ENCODE peak calls at places on chromosome 16, in four cellular contexts. V, M, P and J are unnamed samples. For H3K9me1, the result is how much of the 10 kb centered on the place peaks cover.

GRCh38 chr16:54106078-54106477 is 180.5 kb downstream of the IRX3 start:
- DNase-seq in M (no peak), P (peak), V (no peak), J (no peak)

GRCh38 chr16:23917621-23918020 is 81.8 kb downstream of the PRKCB start:
- DNase-seq in V (no peak), P (no peak), M (no peak), J (no peak)

GRCh38 chr16:15950167-15950854 is 895 bp downstream of the ABCC1 start:
- DNase-seq in P (peak), V (peak), M (peak), J (no peak)

GRCh38 chr16:56964243-56965148 is 2.7 kb downstream of the CETP start:
- DNase-seq in V (peak), M (peak), P (peak), J (no peak)

GRCh38 chr16:73095885-73096341 is 48.0 kb upstream of the ZFHX3 start:
- DNase-seq in M (peak), P (no peak), V (no peak), J (no peak)

GRCh38 chr16:81517630-81518438 is 73.2 kb downstream of the CMIP start:
- DNase-seq in V (peak), P (no peak), M (peak), J (no peak)

GRCh38 chr16:52494621-52495020 is 52.3 kb downstream of the TOX3 start:
- DNase-seq in M (no peak), P (no peak), V (no peak), J (no peak)

GRCh38 chr16:46731691-46732555 is 16.2 kb downstream of the MYLK3 start:
- DNase-seq in M (no peak), P (no peak), V (no peak), J (no peak)

GRCh38 chr16:25064967-25065366 is 46.6 kb upstream of the LCMT1 start:
- DNase-seq in P (no peak), M (no peak), V (peak), J (no peak)

GRCh38 chr16:54291981-54292487 is 5.4 kb upstream of the IRX3 start:
- DNase-seq in V (no peak), M (no peak), P (no peak), J (no peak)

GRCh38 chr16:66549284-66550131 is at the start of gene TK2:
- DNase-seq in V (peak), P (peak), M (peak), J (no peak)

GRCh38 chr16:12398029-12398735 is 405.5 kb downstream of the CPPED1 start:
- DNase-seq in V (peak), P (no peak), M (no peak), J (no peak)

GRCh38 chr16:28603381-28604185 is 6.3 kb downstream of the SULT1A1 start:
- DNase-seq in M (no peak), P (no peak), V (no peak), J (no peak)

GRCh38 chr16:13181432-13181831 is 280.0 kb downstream of the SHISA9 start:
- DNase-seq in V (no peak), P (no peak), M (no peak), J (no peak)

GRCh38 chr16:26765087-26765486 is 301.6 kb upstream of the C16orf82 start:
- DNase-seq in V (no peak), P (peak), M (no peak), J (no peak)

DNA sequence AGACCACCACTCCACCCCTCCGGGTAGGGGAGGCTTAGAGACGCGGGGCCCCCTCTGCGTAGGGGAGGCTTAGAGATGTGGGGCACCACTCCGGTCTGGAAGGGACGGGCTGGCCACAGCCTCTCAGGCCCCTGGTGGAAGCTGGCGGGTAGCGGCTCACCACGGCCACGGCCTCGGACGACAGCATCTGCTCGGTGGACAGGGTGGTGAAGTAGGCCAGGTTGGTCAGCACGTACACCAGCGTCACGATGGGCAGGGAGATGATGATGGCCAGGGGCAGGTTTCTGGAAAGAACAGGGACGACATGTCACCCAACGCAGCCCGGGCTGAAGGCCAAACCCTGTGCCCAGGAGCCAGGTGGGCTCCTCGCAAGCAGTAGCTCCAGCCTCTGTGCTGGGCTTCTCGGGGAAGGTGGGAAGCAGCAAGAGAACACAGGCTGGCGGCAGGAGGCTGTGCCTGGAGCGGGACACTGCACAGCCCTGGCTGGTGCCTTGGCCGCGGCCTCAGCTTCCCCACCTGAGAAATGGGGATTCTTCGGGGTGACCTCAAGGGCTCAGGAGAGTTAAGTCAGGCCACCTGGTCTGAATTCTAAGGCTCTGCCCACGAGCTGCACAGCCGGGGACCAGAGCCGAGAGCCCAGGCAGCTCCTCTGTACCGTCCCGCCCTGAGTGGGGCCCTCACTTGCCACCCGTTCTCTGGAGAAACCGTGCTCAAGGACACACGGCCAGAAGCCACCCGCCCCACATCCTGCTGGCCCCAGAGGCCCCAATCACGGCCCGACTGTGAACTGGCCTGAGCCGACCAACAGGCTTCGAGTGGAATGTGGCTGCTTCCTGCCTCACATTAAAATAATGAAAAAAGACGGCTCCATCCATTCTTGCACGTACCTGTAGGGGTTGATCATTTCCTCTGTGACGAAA is 29.5 kb downstream of the SLC7A5 start:
- DNase-seq in P (no peak), V (no peak), M (peak), J (no peak)
- H3K9me1 ChIP-seq in P (under half), V (under half), M (under half), J (under half)

GRCh38 chr16:2469399-2470233 is 1.5 kb upstream of the NTN3 start:
- DNase-seq in M (no peak), P (no peak), V (no peak), J (no peak)
- TF ChIP-seq CTCF in M (no peak), P (no peak), V (no peak), J (no peak)

DNA sequence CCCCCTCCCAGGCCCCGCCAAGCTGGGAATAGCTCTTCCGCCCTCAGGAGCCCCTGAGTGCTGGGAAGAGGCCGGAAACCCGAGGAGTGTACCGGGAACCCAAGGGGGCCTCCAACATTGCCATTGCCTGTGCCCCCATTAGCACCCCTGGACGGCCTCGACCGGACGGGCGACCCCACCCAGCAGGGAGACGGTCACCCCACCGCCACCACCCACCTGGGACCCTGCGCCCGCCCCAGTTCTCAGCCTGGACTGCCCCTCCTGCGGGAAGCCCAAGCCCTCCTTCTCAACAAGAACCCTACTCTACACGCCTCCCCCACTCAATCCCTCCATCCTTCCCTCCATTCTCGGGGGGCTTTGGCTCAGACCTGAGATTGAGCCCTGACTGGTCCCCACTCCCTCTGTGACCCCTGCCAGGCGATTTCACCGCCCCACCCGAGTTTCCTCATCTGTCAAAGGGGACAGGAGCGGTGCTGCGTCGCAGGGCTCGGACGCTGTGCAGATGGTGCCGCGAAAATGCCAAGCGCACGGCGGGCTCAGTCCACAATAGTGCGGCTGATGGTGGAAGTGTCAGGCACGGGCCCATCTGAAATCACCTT is 1.8 kb downstream of the CARHSP1 start:
- DNase-seq in V (no peak), M (peak), P (no peak), J (no peak)
- H3K9me1 ChIP-seq in V (under half), M (under half), P (under half), J (under half)

DNA sequence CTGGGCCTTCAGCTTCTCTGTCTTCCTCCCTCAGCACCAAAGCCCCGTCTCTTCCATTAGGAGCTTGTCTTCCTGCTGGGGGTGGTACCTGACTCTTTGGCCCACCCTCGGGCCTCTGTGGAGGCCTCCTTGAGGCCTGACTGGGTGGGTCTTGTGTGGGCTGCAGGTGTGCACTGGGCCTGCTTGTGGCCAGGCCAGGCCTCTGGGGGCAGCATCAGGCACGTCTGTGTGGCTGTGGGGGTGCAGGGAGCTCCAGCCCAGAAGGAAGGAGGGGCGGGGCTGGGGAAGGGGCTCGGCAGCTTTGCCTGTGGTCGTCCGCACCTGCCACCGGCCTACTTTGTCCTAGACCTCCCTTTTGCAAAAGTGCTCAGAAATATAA is 7.0 kb downstream of the PIGQ start:
- DNase-seq in V (no peak), M (no peak), P (no peak), J (no peak)
- TF ChIP-seq CTCF in V (peak), M (peak), P (peak), J (no peak)

GRCh38 chr16:83245061-83245460 is 562.7 kb upstream of the HSBP1 start:
- DNase-seq in M (no peak), V (peak), P (no peak), J (no peak)
- H3K9me1 ChIP-seq in M (under half), V (under half), P (under half), J (under half)

GRCh38 chr16:55711959-55712876 is 56.4 kb downstream of the SLC6A2 start:
- DNase-seq in P (peak), V (peak), M (peak), J (no peak)
- TF ChIP-seq CTCF in P (peak), V (peak), M (peak), J (peak)

GRCh38 chr16:84563316-84563715 is 54.6 kb downstream of the COTL1 start:
- DNase-seq in P (no peak), M (no peak), V (no peak), J (no peak)

GRCh38 chr16:84561291-84561690 is 56.6 kb downstream of the COTL1 start:
- DNase-seq in V (no peak), M (no peak), P (no peak), J (no peak)

GRCh38 chr16:84563776-84564420 is 54.0 kb downstream of the COTL1 start:
- DNase-seq in V (no peak), M (no peak), P (no peak), J (no peak)

GRCh38 chr16:84560269-84560668 is 55.8 kb upstream of the MEAK7 start:
- DNase-seq in V (no peak), P (no peak), M (no peak), J (no peak)

DNA sequence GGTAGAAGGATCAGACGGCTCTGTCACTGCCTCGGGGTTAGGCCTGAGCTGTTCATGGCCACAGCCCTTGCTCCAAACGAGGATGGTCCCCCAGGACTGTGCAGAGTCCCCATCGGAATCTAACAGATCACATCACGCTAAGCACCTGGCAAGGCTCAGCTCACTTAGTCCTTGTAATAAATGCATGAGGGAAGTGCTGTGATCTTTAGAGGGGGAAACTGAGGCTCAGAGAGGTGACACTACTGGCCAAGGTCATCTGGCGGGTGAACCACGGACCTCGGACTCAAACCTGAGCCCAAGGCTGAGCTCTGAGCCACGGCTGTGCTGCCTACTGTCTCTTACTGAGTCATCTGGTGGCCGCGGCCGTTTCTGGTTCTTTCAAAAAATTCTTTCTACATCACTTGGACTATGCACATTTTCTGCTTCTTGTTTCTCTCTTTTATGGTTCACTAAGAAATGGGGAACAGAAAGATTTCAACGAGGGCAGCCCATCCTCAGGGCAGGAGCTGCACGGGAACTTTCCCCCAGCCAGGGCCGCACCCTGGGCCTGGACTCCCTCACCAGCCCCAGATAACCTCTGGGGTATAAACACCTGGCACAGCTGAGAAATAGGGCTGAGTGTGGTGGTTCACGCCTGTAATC is 55.6 kb downstream of the COTL1 start:
- DNase-seq in M (no peak), P (no peak), V (no peak), J (no peak)
- H3K9me1 ChIP-seq in M (under half), P (under half), V (under half), J (under half)